ENCODE peak calls at places on chromosome 1, in five cellular contexts. Z, Q, C, W and V are unnamed samples.

GRCh38 chr1:110615548-110616130 is 9.5 kb upstream of the KCNA2 start:
- DNase-seq in Z (no peak), Q (peak), C (peak), W (peak), V (peak)

GRCh38 chr1:162147760-162148159 is 78.3 kb downstream of the NOS1AP start:
- DNase-seq in Z (no peak), Q (no peak), C (peak), W (no peak), V (no peak)

GRCh38 chr1:225999912-226000337 is 782 bp upstream of the SDE2 start:
- DNase-seq in Z (no peak), Q (no peak), C (no peak), W (no peak), V (no peak)

GRCh38 chr1:156025873-156026272 is 5.1 kb upstream of the SSR2 start:
- DNase-seq in Z (peak), Q (no peak), C (peak), W (no peak), V (peak)

GRCh38 chr1:6397844-6398243 is 4.3 kb upstream of the ACOT7 start:
- DNase-seq in Z (no peak), Q (no peak), C (no peak), W (no peak), V (no peak)

GRCh38 chr1:30444404-30444803 is 279.0 kb downstream of the MATN1 start:
- DNase-seq in Z (no peak), Q (no peak), C (no peak), W (no peak), V (no peak)

GRCh38 chr1:239814306-239814881 is 277.3 kb upstream of the FMN2 start:
- DNase-seq in Z (peak), Q (peak), C (peak), W (peak), V (no peak)

GRCh38 chr1:94820918-94821317 is 761 bp downstream of the SLC44A3 start:
- DNase-seq in Z (no peak), Q (no peak), C (no peak), W (no peak), V (no peak)

GRCh38 chr1:115877511-115877910 is 36.6 kb upstream of the NHLH2 start:
- DNase-seq in Z (no peak), Q (no peak), C (no peak), W (peak), V (no peak)

GRCh38 chr1:205353612-205354011 is 3.1 kb downstream of the KLHDC8A start:
- DNase-seq in Z (no peak), Q (no peak), C (no peak), W (no peak), V (no peak)

GRCh38 chr1:150973826-150974579 is 632 bp downstream of the CERS2 start:
- DNase-seq in Z (peak), Q (no peak), C (peak), W (peak), V (peak)

GRCh38 chr1:41284121-41284520 is 42.0 kb upstream of the SCMH1 start:
- DNase-seq in Z (no peak), Q (no peak), C (no peak), W (no peak), V (no peak)

GRCh38 chr1:12157366-12158231 is 9.2 kb upstream of the TNFRSF1B start:
- DNase-seq in Z (no peak), Q (no peak), C (no peak), W (no peak), V (no peak)

GRCh38 chr1:106072909-106073600 is 983.4 kb upstream of the PRMT6 start:
- DNase-seq in Z (no peak), Q (no peak), C (no peak), W (no peak), V (no peak)

GRCh38 chr1:17883136-17883535 is 128.0 kb downstream of the ACTL8 start:
- DNase-seq in Z (no peak), Q (no peak), C (no peak), W (no peak), V (no peak)

GRCh38 chr1:244102471-244102870 is 51.4 kb downstream of the ZBTB18 start:
- DNase-seq in Z (no peak), Q (no peak), C (no peak), W (no peak), V (no peak)

GRCh38 chr1:97412155-97412554 is 508.7 kb downstream of the DPYD start:
- DNase-seq in Z (no peak), Q (no peak), C (peak), W (no peak), V (no peak)

GRCh38 chr1:244046907-244047738 is 4.0 kb upstream of the ZBTB18 start:
- DNase-seq in Z (no peak), Q (no peak), C (peak), W (peak), V (no peak)

GRCh38 chr1:163165119-163165518 is 37.6 kb downstream of the RGS5 start:
- DNase-seq in Z (no peak), Q (no peak), C (no peak), W (no peak), V (no peak)

GRCh38 chr1:212504171-212504803 is 71.6 kb downstream of the NENF start:
- DNase-seq in Z (no peak), Q (no peak), C (no peak), W (no peak), V (no peak)

GRCh38 chr1:92820024-92820423 is 11.8 kb upstream of the RPL5 start:
- DNase-seq in Z (no peak), Q (no peak), C (peak), W (peak), V (no peak)

GRCh38 chr1:54107131-54107530 is 45.7 kb downstream of the CDCP2 start:
- DNase-seq in Z (no peak), Q (no peak), C (peak), W (no peak), V (no peak)

GRCh38 chr1:38898653-38899230 is 17.4 kb upstream of the GJA9 start:
- DNase-seq in Z (no peak), Q (no peak), C (peak), W (peak), V (no peak)

GRCh38 chr1:25641931-25642611 is 25.5 kb downstream of the MAN1C1 start:
- DNase-seq in Z (no peak), Q (no peak), C (no peak), W (no peak), V (no peak)

GRCh38 chr1:241323510-241323909 is 33.5 kb downstream of the RGS7 start:
- DNase-seq in Z (peak), Q (no peak), C (peak), W (peak), V (peak)

GRCh38 chr1:2160691-2161320 is 33.8 kb downstream of the FAAP20 start:
- DNase-seq in Z (no peak), Q (no peak), C (no peak), W (no peak), V (no peak)

GRCh38 chr1:180424848-180425457 is 77.4 kb downstream of the ACBD6 start:
- DNase-seq in Z (no peak), Q (no peak), C (peak), W (no peak), V (no peak)

GRCh38 chr1:248618878-248619277 is 16.0 kb downstream of the OR2T11 start:
- DNase-seq in Z (peak), Q (peak), C (peak), W (peak), V (no peak)

GRCh38 chr1:7771673-7772299 is 690 bp downstream of the VAMP3 start:
- DNase-seq in Z (no peak), Q (no peak), C (no peak), W (peak), V (no peak)

GRCh38 chr1:55195523-55196233 is 19.5 kb downstream of the USP24 start:
- DNase-seq in Z (no peak), Q (no peak), C (no peak), W (no peak), V (no peak)

GRCh38 chr1:107926436-107927080 is 38.4 kb downstream of the VAV3 start:
- DNase-seq in Z (no peak), Q (no peak), C (peak), W (peak), V (no peak)

GRCh38 chr1:150928286-150928685 is 2.1 kb downstream of the SETDB1 start:
- DNase-seq in Z (no peak), Q (no peak), C (no peak), W (no peak), V (no peak)

GRCh38 chr1:36807262-36807661 is 227.1 kb downstream of the GRIK3 start:
- DNase-seq in Z (no peak), Q (no peak), C (no peak), W (no peak), V (no peak)

GRCh38 chr1:9211291-9211811 is 23.2 kb upstream of the H6PD start:
- DNase-seq in Z (no peak), Q (no peak), C (no peak), W (no peak), V (no peak)

GRCh38 chr1:232988572-232989040 is 38.2 kb downstream of the NTPCR start:
- DNase-seq in Z (no peak), Q (no peak), C (peak), W (peak), V (no peak)

GRCh38 chr1:224433041-224433670 is 1.4 kb downstream of the WDR26 start:
- DNase-seq in Z (no peak), Q (peak), C (peak), W (no peak), V (no peak)